ENCODE peak calls at places on chromosomes 2 and 18, in eight cellular contexts. O is stimulated activated naive CD4-positive, alpha-beta T cell; G is ovary; W is activated CD8-positive, alpha-beta memory T cell treated with anti-CD3 and anti-CD28 coated beads, Interleukin-2, amount 50 U/mL, for 4 hours; I is HCEC 1CT; Z is NCI-H510A; K is GM12865; H is upper lobe of right lung. Y is an unnamed sample.

GRCh38 chr2:145792745-145793144 is 1272.8 kb upstream of the ZEB2 start:
- DNase-seq in O (no peak), G (no peak), W (no peak), I (no peak), Z (no peak), K (no peak), H (no peak), Y (no peak)

GRCh38 chr2:166365803-166366420 is 9.8 kb downstream of the SCN9A start:
- DNase-seq in O (no peak), G (no peak), W (no peak), I (no peak), Z (no peak), K (no peak), H (no peak), Y (no peak)

GRCh38 chr2:20212459-20212870 is 12.5 kb downstream of the SDC1 start:
- DNase-seq in O (no peak), G (peak), W (no peak), I (no peak), Z (peak), K (peak), H (peak), Y (no peak)

GRCh38 chr2:38462121-38462634 is 85.1 kb upstream of the ATL2 start:
- DNase-seq in O (no peak), G (peak), W (no peak), I (peak), Z (no peak), K (no peak), H (no peak), Y (no peak)

GRCh38 chr2:10257500-10258147 is 45.1 kb upstream of the HPCAL1 start:
- DNase-seq in O (no peak), G (no peak), W (peak), I (no peak), Z (no peak), K (no peak), H (peak), Y (peak)

GRCh38 chr2:112821142-112821541 is 15.4 kb downstream of the IL1B start:
- DNase-seq in O (no peak), G (no peak), W (no peak), I (no peak), Z (no peak), K (peak), H (no peak), Y (no peak)

GRCh38 chr18:58216071-58216471 is 172.0 kb downstream of the NEDD4L start:
- DNase-seq in O (no peak), G (peak), W (no peak), I (peak), Z (no peak), K (peak), H (no peak), Y (no peak)

GRCh38 chr2:74293191-74294065 is 49.8 kb downstream of the SLC4A5 start:
- DNase-seq in O (no peak), G (no peak), W (no peak), I (no peak), Z (no peak), K (no peak), H (no peak), Y (no peak)

GRCh38 chr2:147045113-147045512 is 799.7 kb upstream of the ACVR2A start:
- DNase-seq in O (no peak), G (no peak), W (peak), I (peak), Z (no peak), K (peak), H (peak), Y (peak)

GRCh38 chr18:9925369-9925768 is 11.6 kb downstream of the VAPA start:
- DNase-seq in O (no peak), G (no peak), W (no peak), I (peak), Z (no peak), K (no peak), H (no peak), Y (no peak)

GRCh38 chr2:99707592-99707991 is 217.8 kb upstream of the REV1 start:
- DNase-seq in O (no peak), G (no peak), W (no peak), I (no peak), Z (no peak), K (no peak), H (no peak), Y (no peak)

GRCh38 chr18:30623401-30624065 is 419.0 kb downstream of the DSC3 start:
- DNase-seq in O (no peak), G (no peak), W (no peak), I (no peak), Z (no peak), K (no peak), H (no peak), Y (no peak)

GRCh38 chr2:8116661-8117060 is 565.2 kb upstream of the ID2 start:
- DNase-seq in O (no peak), G (no peak), W (no peak), I (no peak), Z (no peak), K (peak), H (no peak), Y (no peak)

GRCh38 chr2:104443137-104443536 is 410.8 kb upstream of the POU3F3 start:
- DNase-seq in O (no peak), G (no peak), W (no peak), I (no peak), Z (no peak), K (no peak), H (no peak), Y (no peak)

GRCh38 chr2:29627366-29627765 is 294.0 kb downstream of the ALK start:
- DNase-seq in O (no peak), G (no peak), W (no peak), I (peak), Z (no peak), K (no peak), H (no peak), Y (no peak)

GRCh38 chr2:221077799-221078198 is 494.3 kb downstream of the EPHA4 start:
- DNase-seq in O (no peak), G (no peak), W (no peak), I (no peak), Z (no peak), K (no peak), H (no peak), Y (no peak)

GRCh38 chr2:30276455-30276911 is 45.1 kb downstream of the LBH start:
- DNase-seq in O (no peak), G (no peak), W (no peak), I (no peak), Z (no peak), K (peak), H (no peak), Y (no peak)

GRCh38 chr18:36420826-36421225 is 123.3 kb downstream of the FHOD3 start:
- DNase-seq in O (no peak), G (no peak), W (no peak), I (no peak), Z (no peak), K (peak), H (no peak), Y (no peak)

GRCh38 chr2:181955010-181955409 is 30.6 kb upstream of the PPP1R1C start:
- DNase-seq in O (no peak), G (no peak), W (no peak), I (peak), Z (no peak), K (no peak), H (no peak), Y (no peak)

GRCh38 chr2:220949476-220949875 is 622.6 kb downstream of the EPHA4 start:
- DNase-seq in O (no peak), G (no peak), W (no peak), I (no peak), Z (no peak), K (no peak), H (no peak), Y (no peak)

GRCh38 chr2:158024288-158024898 is 77.3 kb upstream of the UPP2 start:
- DNase-seq in O (peak), G (no peak), W (peak), I (peak), Z (no peak), K (peak), H (no peak), Y (no peak)

GRCh38 chr2:201358684-201359083 is 1.5 kb upstream of the FLACC1 start:
- DNase-seq in O (no peak), G (no peak), W (no peak), I (peak), Z (no peak), K (peak), H (no peak), Y (no peak)

GRCh38 chr2:126719191-126720030 is 63.5 kb downstream of the GYPC start:
- DNase-seq in O (no peak), G (no peak), W (no peak), I (no peak), Z (no peak), K (no peak), H (no peak), Y (no peak)